ENCODE peak calls at places on chromosomes 16 and 17, in eight cellular contexts. X is right lobe of liver; O is stimulated activated naive CD8-positive, alpha-beta T cell treated with anti-CD3 and anti-CD28 coated beads, Interleukin-15, amount 100 ng/mL, for 72 hours; S is A549; H is astrocyte of the cerebellum; M is NCI-H1930; T is SW 1271; U is hepatic stellate cell. W is an unnamed sample.

GRCh38 chr16:47927330-47927729 is 228.5 kb downstream of the ABCC12 start:
- DNase-seq in M (no peak), T (no peak), H (no peak), O (no peak), X (no peak), S (no peak), U (no peak), W (no peak)

GRCh38 chr17:57462007-57462579 is 205.8 kb downstream of the MSI2 start:
- DNase-seq in S (no peak), M (no peak), T (no peak), H (no peak), U (no peak), X (peak), O (no peak), W (no peak)

GRCh38 chr17:6439951-6440350 is 4.3 kb upstream of the PIMREG start:
- DNase-seq in T (no peak), X (no peak), O (no peak), M (no peak), U (no peak), H (no peak), S (no peak), W (no peak)

GRCh38 chr17:38724337-38724988 is 5.7 kb upstream of the CISD3 start:
- DNase-seq in X (peak), S (no peak), O (no peak), H (no peak), T (no peak), U (no peak), M (no peak), W (no peak)

GRCh38 chr17:7977039-7977438 is 25.4 kb upstream of the GUCY2D start:
- DNase-seq in S (no peak), M (no peak), T (no peak), H (no peak), U (no peak), X (no peak), O (no peak), W (no peak)

GRCh38 chr17:42980274-42980765 is at the start of gene RUNDC1:
- DNase-seq in U (peak), S (peak), O (peak), H (peak), M (peak), T (peak), X (peak), W (peak)

GRCh38 chr17:74549343-74549742 is 3.4 kb upstream of the CD300C start:
- DNase-seq in S (no peak), T (no peak), U (no peak), H (no peak), O (no peak), M (no peak), X (no peak), W (no peak)

GRCh38 chr17:30172560-30172959 is 55.9 kb downstream of the NSRP1 start:
- DNase-seq in X (no peak), U (no peak), O (no peak), H (no peak), S (no peak), T (no peak), M (no peak), W (no peak)

GRCh38 chr17:76461765-76462555 is 5.4 kb upstream of the AANAT start:
- DNase-seq in M (no peak), O (no peak), H (no peak), S (no peak), U (no peak), X (no peak), T (no peak), W (no peak)

GRCh38 chr16:72149676-72150464 is 22.1 kb downstream of the PMFBP1 start:
- DNase-seq in O (no peak), X (no peak), T (no peak), H (no peak), U (no peak), S (no peak), M (no peak), W (no peak)

GRCh38 chr16:4090476-4090875 is 25.8 kb downstream of the ADCY9 start:
- DNase-seq in H (no peak), T (no peak), M (no peak), S (no peak), U (no peak), O (no peak), X (no peak), W (no peak)

GRCh38 chr16:15057755-15058417 is 2.0 kb upstream of the NTAN1 start:
- DNase-seq in X (no peak), T (no peak), O (no peak), H (no peak), U (no peak), M (no peak), S (no peak), W (no peak)

GRCh38 chr17:2250140-2251095 is 53.2 kb downstream of the SMG6 start:
- DNase-seq in T (no peak), U (peak), O (peak), M (no peak), S (no peak), X (no peak), H (no peak), W (no peak)

GRCh38 chr17:35086931-35087573 is 23.5 kb upstream of the RFFL start:
- DNase-seq in X (peak), T (peak), M (no peak), H (no peak), U (no peak), S (peak), O (no peak), W (no peak)

GRCh38 chr16:22898874-22899348 is 84.9 kb downstream of the HS3ST2 start:
- DNase-seq in S (peak), M (peak), O (peak), U (peak), H (peak), X (no peak), T (peak), W (no peak)

GRCh38 chr17:81291662-81292061 is 3.4 kb downstream of the SLC38A10 start:
- DNase-seq in U (peak), X (peak), T (peak), O (peak), H (no peak), S (peak), M (peak), W (no peak)

GRCh38 chr17:65243838-65244237 is 106.7 kb downstream of the RGS9 start:
- DNase-seq in S (no peak), M (no peak), X (no peak), H (peak), U (no peak), T (no peak), O (no peak), W (no peak)

GRCh38 chr16:57784334-57784733 is 18.0 kb downstream of the KIFC3 start:
- DNase-seq in O (no peak), U (no peak), S (no peak), M (no peak), T (no peak), H (no peak), X (no peak), W (no peak)

GRCh38 chr16:71260995-71261394 is 28.2 kb downstream of the CMTR2 start:
- DNase-seq in O (no peak), T (no peak), X (no peak), U (no peak), M (no peak), S (no peak), H (no peak), W (no peak)

GRCh38 chr16:20424129-20424866 is 15.0 kb downstream of the ACSM5 start:
- DNase-seq in H (no peak), O (no peak), S (no peak), X (no peak), M (no peak), T (no peak), U (no peak), W (no peak)

GRCh38 chr17:39927928-39928867 is 666 bp downstream of the LRRC3C start:
- DNase-seq in U (no peak), O (no peak), S (peak), X (peak), M (no peak), T (no peak), H (no peak), W (no peak)

GRCh38 chr16:69804283-69804682 is 42.2 kb downstream of the WWP2 start:
- DNase-seq in U (no peak), X (no peak), O (no peak), H (no peak), T (no peak), S (no peak), M (no peak), W (no peak)

GRCh38 chr17:47789611-47790520 is 31.7 kb downstream of the OSBPL7 start:
- DNase-seq in H (no peak), O (peak), U (peak), S (peak), T (peak), M (peak), X (no peak), W (no peak)

GRCh38 chr17:48322060-48322459 is 108.0 kb downstream of the SKAP1 start:
- DNase-seq in M (no peak), S (peak), T (peak), U (peak), H (peak), X (no peak), O (no peak), W (no peak)

GRCh38 chr17:68491864-68492263 is 20.4 kb upstream of the PRKAR1A start:
- DNase-seq in O (no peak), S (no peak), X (no peak), T (no peak), M (no peak), U (no peak), H (no peak), W (no peak)

GRCh38 chr16:92431-93339 is 14.7 kb downstream of the MPG start:
- DNase-seq in U (no peak), T (no peak), X (no peak), H (no peak), S (no peak), O (no peak), M (no peak), W (no peak)

GRCh38 chr16:58030136-58030840 is 4.7 kb downstream of the MMP15 start:
- DNase-seq in S (no peak), X (peak), M (no peak), T (no peak), U (no peak), O (no peak), H (no peak), W (no peak)

GRCh38 chr16:27097671-27098275 is 31.0 kb downstream of the C16orf82 start:
- DNase-seq in T (no peak), O (no peak), S (no peak), U (no peak), M (no peak), X (no peak), H (peak), W (no peak)

GRCh38 chr16:589658-590159 is at the start of gene RAB40C:
- DNase-seq in U (peak), T (peak), M (peak), X (peak), O (peak), S (peak), H (peak), W (peak)